ENCODE peak calls at places on chromosome 22, in nine cellular contexts. Q is AG04449, A is stomach, R is tibial artery, P is fibroblast of mammary gland, D is kidney epithelial cell, F is coronary artery, V is mucosa of descending colon, M is HCT116. T is an unnamed sample.

GRCh38 chr22:43333156-43333555 is 10.0 kb downstream of the SCUBE1 start:
- DNase-seq in Q (no peak), A (no peak), R (no peak), P (no peak), D (no peak), F (no peak), V (no peak), M (no peak), T (no peak)

GRCh38 chr22:19515654-19516377 is 8.4 kb downstream of the CLDN5 start:
- DNase-seq in Q (no peak), A (no peak), R (no peak), P (no peak), D (no peak), F (no peak), V (no peak), M (no peak), T (no peak)

GRCh38 chr22:25900390-25900789 is 158.4 kb downstream of the MYO18B start:
- DNase-seq in Q (no peak), A (no peak), R (no peak), P (no peak), D (no peak), F (no peak), V (no peak), M (no peak), T (no peak)

GRCh38 chr22:46942816-46943783 is 180.7 kb downstream of the TBC1D22A start:
- DNase-seq in Q (no peak), A (no peak), R (no peak), P (peak), D (no peak), F (no peak), V (no peak), M (no peak), T (no peak)

GRCh38 chr22:43147821-43148220 is 3.5 kb upstream of the TSPO start:
- DNase-seq in Q (no peak), A (no peak), R (no peak), P (no peak), D (no peak), F (no peak), V (no peak), M (no peak), T (no peak)

GRCh38 chr22:20054485-20054884 is 25.6 kb upstream of the DGCR8 start:
- DNase-seq in Q (no peak), A (no peak), R (no peak), P (no peak), D (no peak), F (no peak), V (no peak), M (no peak), T (no peak)

GRCh38 chr22:37594237-37594636 is 14.3 kb upstream of the LGALS2 start:
- DNase-seq in Q (no peak), A (no peak), R (no peak), P (no peak), D (no peak), F (no peak), V (no peak), M (no peak), T (no peak)

GRCh38 chr22:50628543-50629134 is 687 bp upstream of the ARSA start:
- DNase-seq in Q (no peak), A (peak), R (no peak), P (no peak), D (no peak), F (no peak), V (no peak), M (no peak), T (no peak)

GRCh38 chr22:19819911-19820879 is 34.5 kb downstream of the GNB1L start:
- DNase-seq in Q (no peak), A (peak), R (no peak), P (no peak), D (no peak), F (no peak), V (peak), M (no peak), T (no peak)

GRCh38 chr22:43201486-43202219 is 14.7 kb upstream of the TTLL12 start:
- DNase-seq in Q (no peak), A (no peak), R (no peak), P (no peak), D (no peak), F (no peak), V (peak), M (no peak), T (no peak)

GRCh38 chr22:47129902-47130301 is 367.5 kb downstream of the TBC1D22A start:
- DNase-seq in Q (no peak), A (peak), R (no peak), P (no peak), D (no peak), F (no peak), V (peak), M (peak), T (no peak)

GRCh38 chr22:50576070-50576469 is 2.2 kb downstream of the CPT1B start:
- DNase-seq in Q (no peak), A (no peak), R (no peak), P (peak), D (peak), F (no peak), V (no peak), M (peak), T (peak)

GRCh38 chr22:30094804-30095203 is 14.5 kb downstream of the HORMAD2 start:
- DNase-seq in Q (no peak), A (no peak), R (no peak), P (no peak), D (no peak), F (no peak), V (no peak), M (no peak), T (no peak)

GRCh38 chr22:24289138-24289537 is 18.5 kb downstream of the SPECC1L start:
- DNase-seq in Q (peak), A (no peak), R (no peak), P (peak), D (no peak), F (no peak), V (no peak), M (no peak), T (peak)

GRCh38 chr22:24772493-24773220 is 1.9 kb downstream of the PIWIL3 start:
- DNase-seq in Q (no peak), A (no peak), R (no peak), P (peak), D (no peak), F (no peak), V (no peak), M (peak), T (peak)

GRCh38 chr22:36424901-36425579 is 37.3 kb upstream of the MYH9 start:
- DNase-seq in Q (no peak), A (no peak), R (no peak), P (no peak), D (no peak), F (no peak), V (no peak), M (no peak), T (no peak)
- TF ChIP-seq CTCF in Q (no peak), A (no peak), R (no peak), P (no peak), D (no peak), F (no peak), V (no peak), M (no peak), T (no peak)

GRCh38 chr22:45774016-45774670 is 102.5 kb downstream of the ATXN10 start:
- DNase-seq in Q (no peak), A (no peak), R (no peak), P (no peak), D (no peak), F (no peak), V (no peak), M (no peak), T (no peak)

GRCh38 chr22:45777046-45777851 is 105.6 kb downstream of the ATXN10 start:
- DNase-seq in Q (peak), A (no peak), R (no peak), P (no peak), D (peak), F (no peak), V (no peak), M (no peak), T (peak)

GRCh38 chr22:45776313-45776585 is 104.6 kb downstream of the ATXN10 start:
- DNase-seq in Q (no peak), A (no peak), R (no peak), P (no peak), D (no peak), F (no peak), V (no peak), M (no peak), T (no peak)

GRCh38 chr22:45775062-45775461 is 103.4 kb downstream of the ATXN10 start:
- DNase-seq in Q (no peak), A (no peak), R (no peak), P (no peak), D (no peak), F (no peak), V (no peak), M (no peak), T (no peak)

GRCh38 chr22:45775569-45776312 is 104.1 kb downstream of the ATXN10 start:
- DNase-seq in Q (no peak), A (no peak), R (no peak), P (no peak), D (no peak), F (no peak), V (no peak), M (no peak), T (no peak)
- H3K4me3 ChIP-seq in Q (no peak), A (no peak), R (no peak), P (no peak), D (no peak), F (no peak), V (no peak), M (no peak), T (no peak)

DNA sequence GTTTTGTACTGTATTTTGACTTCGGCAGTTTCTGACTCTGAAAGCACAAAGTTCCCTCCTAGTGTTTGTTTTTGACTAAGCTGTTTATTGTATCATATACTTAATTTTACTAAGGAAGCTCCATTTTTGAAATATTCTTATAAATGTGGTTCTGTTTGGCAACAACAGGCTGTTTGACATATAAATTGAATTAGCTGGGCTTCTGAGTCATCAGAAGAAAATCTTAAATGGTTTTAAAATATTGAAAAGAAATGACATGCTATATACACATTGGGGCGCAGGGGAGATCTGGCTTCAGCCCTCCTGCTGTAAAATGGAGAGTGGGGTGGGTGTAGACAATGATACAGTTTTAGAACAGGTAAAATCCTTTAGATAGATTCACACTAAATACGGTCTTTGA is 38.6 kb downstream of the SHISA8 start:
- DNase-seq in Q (no peak), A (no peak), R (no peak), P (peak), D (no peak), F (no peak), V (no peak), M (no peak), T (peak)
- TF ChIP-seq CTCF in Q (no peak), A (no peak), R (no peak), P (no peak), D (no peak), F (no peak), V (no peak), M (no peak), T (no peak)

DNA sequence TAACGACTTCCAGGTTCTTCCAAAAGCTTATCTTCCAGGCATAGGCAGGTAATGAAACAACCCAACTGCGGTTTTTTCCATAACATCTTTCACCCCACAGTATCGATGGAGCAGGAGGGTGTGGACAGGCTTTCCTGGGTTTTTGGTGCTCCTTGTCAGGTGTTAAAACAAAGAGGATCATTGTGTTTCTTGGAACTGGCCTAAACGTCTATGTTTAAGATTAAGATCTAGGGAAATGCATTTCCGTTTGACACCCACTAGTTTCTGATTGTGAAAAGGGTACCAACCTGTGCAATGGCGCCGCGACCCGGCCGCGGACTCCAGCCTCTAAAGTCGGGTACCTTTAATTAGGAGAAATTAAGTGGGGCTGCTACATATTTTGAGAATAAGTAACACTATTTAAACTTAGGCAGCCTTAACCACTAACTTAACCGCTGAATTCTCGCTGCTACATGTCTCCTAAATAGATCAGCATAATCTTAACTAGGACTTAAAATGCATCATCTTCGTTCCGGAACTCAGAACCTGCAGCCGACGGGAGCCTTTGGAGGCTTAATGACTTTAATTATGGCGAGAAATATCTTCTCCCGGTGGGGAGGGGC is 31.5 kb downstream of the C22orf31 start:
- DNase-seq in Q (no peak), A (peak), R (no peak), P (peak), D (no peak), F (no peak), V (no peak), M (peak), T (peak)
- H3K4me3 ChIP-seq in Q (peak), A (peak), R (peak), P (peak), D (peak), F (peak), V (no peak), M (peak), T (peak)

GRCh38 chr22:40147388-40148176 is 30.1 kb upstream of the TNRC6B start:
- DNase-seq in Q (no peak), A (no peak), R (no peak), P (no peak), D (no peak), F (no peak), V (no peak), M (no peak), T (no peak)
- TF ChIP-seq CTCF in Q (no peak), A (no peak), R (no peak), P (no peak), D (no peak), F (no peak), V (no peak), M (no peak), T (no peak)

GRCh38 chr22:31662668-31663037 is 638 bp upstream of the PISD start:
- DNase-seq in Q (no peak), A (no peak), R (no peak), P (no peak), D (no peak), F (no peak), V (no peak), M (no peak), T (no peak)
- H3K4me3 ChIP-seq in Q (peak), A (peak), R (peak), P (peak), D (peak), F (peak), V (peak), M (peak), T (peak)

DNA sequence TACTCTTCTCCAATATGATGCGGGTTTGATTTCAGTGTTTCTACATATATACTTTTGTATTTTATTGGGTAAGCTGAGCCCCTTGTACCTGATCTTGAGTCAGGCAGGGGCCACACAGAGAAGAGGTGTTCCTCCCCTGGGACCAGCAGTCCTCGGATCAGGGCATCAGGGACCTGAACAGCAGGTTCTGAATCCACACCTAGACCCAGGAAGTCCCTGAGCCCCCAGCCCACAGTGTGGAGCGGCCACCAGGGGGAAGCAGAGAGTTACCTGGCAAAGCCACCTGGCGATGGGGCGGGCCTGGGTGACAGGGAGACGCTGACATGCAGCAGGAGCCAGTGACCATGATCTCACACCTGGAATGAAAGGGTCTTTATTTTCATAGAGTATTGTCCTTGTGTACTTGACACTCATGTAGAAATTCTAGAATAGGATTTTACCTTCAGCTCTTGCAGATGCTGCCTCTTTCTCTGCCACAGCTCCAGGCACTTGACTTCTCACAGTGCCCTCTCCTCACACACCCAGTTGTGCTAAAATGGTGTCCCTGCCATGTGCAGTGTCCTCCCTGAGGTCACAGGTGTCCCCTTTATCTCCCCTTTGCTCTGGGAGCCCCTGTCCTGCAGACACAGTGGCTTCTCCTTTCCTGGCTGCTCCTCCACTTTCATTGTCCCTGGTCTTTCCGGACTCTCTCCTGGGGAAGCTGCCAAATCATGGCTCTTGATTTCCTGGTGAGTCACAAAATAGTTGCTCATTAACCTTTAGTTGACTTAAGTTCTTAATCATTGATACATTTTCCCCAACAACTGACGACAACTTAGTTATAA is 48.5 kb downstream of the GGTLC2 start:
- DNase-seq in Q (no peak), A (peak), R (no peak), P (peak), D (peak), F (no peak), V (peak), M (no peak), T (peak)
- TF ChIP-seq CTCF in Q (peak), A (peak), R (no peak), P (peak), D (peak), F (no peak), V (peak), M (peak), T (peak)

DNA sequence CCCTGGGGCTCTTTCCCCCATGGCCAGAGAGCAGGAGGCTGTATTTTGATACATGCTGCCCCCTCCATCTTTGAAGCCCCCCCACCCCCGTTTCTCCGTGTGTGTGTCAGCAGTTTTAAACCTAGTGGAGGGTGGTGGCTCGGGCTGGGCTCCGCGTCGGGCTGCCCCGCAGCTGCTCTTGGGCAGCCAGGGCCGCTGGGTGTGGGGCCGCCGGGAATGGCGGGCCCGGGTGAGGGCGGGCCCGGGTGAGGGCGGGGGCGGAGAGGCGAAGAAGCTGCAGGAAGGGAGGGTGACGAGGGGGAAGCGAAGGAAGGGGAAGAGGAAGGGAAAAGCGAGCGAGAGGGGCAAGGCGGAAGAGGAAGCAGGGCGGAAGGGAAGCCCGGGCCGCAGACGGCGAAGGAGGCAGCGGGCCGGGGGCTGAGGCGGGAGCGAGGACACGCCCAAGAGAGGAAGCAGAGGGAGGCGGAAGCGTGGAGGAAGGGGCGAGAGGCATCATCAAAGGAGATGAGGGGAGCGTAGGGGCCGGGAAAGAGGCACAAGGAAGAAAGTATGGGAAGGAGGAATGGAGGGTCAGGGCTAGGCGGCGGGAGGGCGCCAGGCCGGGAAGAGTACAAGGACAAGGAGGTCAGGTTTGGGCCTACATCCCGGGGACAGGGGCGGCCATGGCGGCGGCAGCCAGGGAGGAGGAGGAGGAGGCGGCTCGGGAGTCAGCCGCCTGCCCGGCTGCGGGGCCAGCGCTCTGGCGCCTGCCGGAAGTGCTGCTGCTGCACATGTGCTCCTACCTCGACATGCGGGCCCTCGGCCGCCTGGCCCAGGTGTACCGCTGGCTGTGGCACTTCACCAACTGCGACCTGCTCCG is 82.4 kb downstream of the BCR start:
- DNase-seq in Q (no peak), A (no peak), R (no peak), P (peak), D (no peak), F (no peak), V (no peak), M (no peak), T (no peak)
- H3K4me3 ChIP-seq in Q (no peak), A (no peak), R (no peak), P (peak), D (no peak), F (no peak), V (no peak), M (no peak), T (no peak)

GRCh38 chr22:32801436-32802290 is at the start of gene TIMP3:
- DNase-seq in Q (no peak), A (peak), R (peak), P (peak), D (no peak), F (peak), V (peak), M (no peak), T (peak)
- TF ChIP-seq CTCF in Q (no peak), A (no peak), R (peak), P (no peak), D (no peak), F (no peak), V (no peak), M (no peak), T (no peak)

DNA sequence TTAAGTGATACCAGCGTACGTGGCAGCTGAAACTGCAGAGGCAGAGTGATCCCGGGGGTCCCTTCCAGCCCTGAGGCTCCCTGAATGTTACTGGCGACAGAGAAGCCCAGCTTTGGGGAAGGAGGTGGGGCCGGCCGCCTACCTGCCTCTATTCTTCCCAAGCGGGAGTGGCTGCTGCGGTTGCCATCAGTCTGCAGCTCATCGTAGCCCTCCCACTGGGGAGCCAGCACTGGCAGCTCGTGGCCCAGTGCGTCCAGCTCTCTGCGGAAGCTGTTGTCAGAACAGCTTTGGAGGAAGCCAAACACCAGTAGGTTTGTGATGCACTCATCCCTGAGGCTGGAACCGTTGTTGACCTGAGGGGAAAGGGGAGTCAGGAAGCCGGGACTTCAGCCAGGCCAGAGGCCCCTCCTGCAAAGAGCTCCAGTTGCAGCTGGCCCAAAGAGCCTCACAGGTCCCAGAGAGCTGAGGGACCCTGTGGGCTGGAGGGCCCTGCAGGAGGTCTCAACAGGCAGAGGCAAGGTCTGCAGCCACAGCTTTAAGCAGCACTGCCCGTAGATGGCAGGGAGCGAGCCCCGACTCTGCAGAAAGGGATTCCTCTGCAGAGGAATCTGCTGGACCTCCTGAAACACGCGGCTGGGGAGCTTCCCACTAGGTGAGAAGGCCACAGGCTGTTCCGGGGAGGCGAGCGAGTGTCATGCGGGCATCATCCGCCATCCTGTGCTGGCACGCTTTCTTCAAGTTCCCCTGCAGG is 30.4 kb downstream of the BID start:
- DNase-seq in Q (no peak), A (no peak), R (no peak), P (no peak), D (no peak), F (no peak), V (no peak), M (no peak), T (no peak)
- H3K4me3 ChIP-seq in Q (no peak), A (no peak), R (no peak), P (no peak), D (no peak), F (no peak), V (no peak), M (no peak), T (no peak)